ENCODE peak calls at places on chromosome X, in ten cellular contexts. F is endothelial cell, J is GM12865, C is OCI-LY7, X is SK-N-SH, Z is tibial nerve, Y is GM12878, O is B cell, I is GM10248, N is left lung. U is an unnamed sample.
A peak's percentile ranks its signal among the peaks of the same experiment; 100 is the strongest.

GRCh38 chrX:131405497-131405896 is 116.4 kb upstream of the IGSF1 start:
- DNase-seq in F (no peak), Y (no peak), J (peak; percentile 9), C (no peak), Z (no peak), I (no peak), O (no peak), X (no peak), N (no peak), U (no peak)

GRCh38 chrX:74536142-74537010 is 78.0 kb downstream of the RLIM start:
- DNase-seq in N (peak; percentile 90), X (peak; percentile 86), Y (no peak), O (peak; percentile 43), J (peak; percentile 54), Z (peak; percentile 59), I (peak; percentile 64), F (peak; percentile 77), C (no peak), U (peak; percentile 65)

GRCh38 chrX:147897117-147897516 is 14.6 kb upstream of the FMR1 start:
- DNase-seq in N (peak; percentile 35), X (no peak), J (no peak), F (no peak), Z (no peak), Y (no peak), I (no peak), O (no peak), C (no peak), U (no peak)

GRCh38 chrX:107718156-107718621 is 57.4 kb downstream of the TSC22D3 start:
- DNase-seq in N (no peak), Z (peak; percentile 95), C (peak; percentile 76), Y (no peak), I (peak; percentile 49), X (peak; percentile 69), O (peak; percentile 77), F (peak; percentile 66), J (peak; percentile 78), U (peak; percentile 67)

GRCh38 chrX:20743054-20743453 is 476.3 kb upstream of the RPS6KA3 start:
- DNase-seq in I (no peak), Y (no peak), N (no peak), X (peak; percentile 31), F (no peak), O (no peak), J (no peak), C (no peak), Z (no peak), U (peak; percentile 23)

GRCh38 chrX:114134465-114134864 is 449.4 kb upstream of the HTR2C start:
- DNase-seq in Z (no peak), C (no peak), J (no peak), O (no peak), I (no peak), Y (no peak), F (no peak), N (no peak), X (no peak), U (no peak)

GRCh38 chrX:120315776-120316175 is 4.5 kb upstream of the TMEM255A start:
- DNase-seq in F (no peak), N (no peak), X (no peak), J (no peak), Z (no peak), O (no peak), C (no peak), Y (no peak), I (no peak), U (no peak)

GRCh38 chrX:38804481-38805293 is 3.4 kb downstream of the MID1IP1 start:
- DNase-seq in F (peak; percentile 34), O (peak; percentile 27), C (peak; percentile 53), X (peak; percentile 52), I (peak; percentile 14), Y (no peak), J (peak; percentile 38), Z (no peak), N (peak; percentile 80), U (no peak)

GRCh38 chrX:45843518-45843917 is 642.8 kb upstream of the DIPK2B start:
- DNase-seq in C (no peak), I (peak; percentile 18), X (no peak), F (no peak), J (peak; percentile 26), O (peak; percentile 20), Z (no peak), N (no peak), Y (no peak), U (no peak)
- TF ChIP-seq CTCF in C (peak; percentile 18), I (peak; percentile 31), X (no peak), F (no peak), J (no peak), O (peak; percentile 33), Z (no peak), N (no peak), Y (no peak), U (no peak)

DNA sequence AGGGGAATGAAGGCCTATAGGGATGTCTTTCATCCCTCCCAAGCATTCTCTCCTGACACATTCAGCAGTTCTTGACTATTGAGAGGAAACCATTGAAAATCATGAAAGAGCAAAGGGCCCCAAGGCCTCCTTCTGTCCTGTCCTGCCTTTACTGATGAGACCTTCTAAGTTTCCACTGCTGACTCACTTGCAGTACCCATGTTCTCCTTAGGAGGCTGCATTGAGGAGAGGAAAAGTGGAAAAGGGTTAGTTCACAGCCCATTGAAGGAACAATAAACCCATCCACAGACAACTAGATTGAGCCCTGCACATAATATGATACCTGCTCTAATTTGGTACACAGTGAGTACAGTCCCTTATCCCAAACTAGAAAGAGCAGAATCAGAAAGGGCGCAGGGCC is 115.1 kb upstream of the PNPLA4 start:
- DNase-seq in N (no peak), F (no peak), O (no peak), C (no peak), I (no peak), Y (no peak), X (peak; percentile 3), J (no peak), Z (no peak), U (no peak)
- TF ChIP-seq CTCF in N (no peak), F (peak; percentile 27), O (no peak), C (peak; percentile 12), I (no peak), Y (peak; percentile 26), X (no peak), J (no peak), Z (no peak), U (peak; percentile 32)

GRCh38 chrX:36856849-36857248 is 151.3 kb upstream of the FAM47C start:
- DNase-seq in O (no peak), F (no peak), Z (no peak), N (no peak), Y (no peak), C (no peak), X (no peak), I (no peak), J (no peak), U (no peak)
- TF ChIP-seq CTCF in O (no peak), F (no peak), Z (no peak), N (no peak), Y (no peak), C (peak; percentile 45), X (peak; percentile 43), I (no peak), J (no peak), U (peak; percentile 31)

GRCh38 chrX:103488794-103489193 is 30.5 kb downstream of the RAB40A start:
- DNase-seq in I (no peak), C (no peak), N (no peak), Y (no peak), J (no peak), O (no peak), F (no peak), X (no peak), Z (no peak), U (no peak)

GRCh38 chrX:103483720-103484119 is 35.6 kb downstream of the RAB40A start:
- DNase-seq in Y (no peak), J (no peak), I (no peak), F (no peak), N (no peak), X (no peak), Z (no peak), C (no peak), O (no peak), U (no peak)

GRCh38 chrX:103488332-103488731 is 31.0 kb downstream of the RAB40A start:
- DNase-seq in I (no peak), X (peak; percentile 48), J (no peak), Z (no peak), C (peak; percentile 1), F (no peak), Y (no peak), O (no peak), N (no peak), U (no peak)
- TF ChIP-seq CTCF in I (no peak), X (peak; percentile 57), J (no peak), Z (no peak), C (peak; percentile 58), F (peak; percentile 40), Y (peak; percentile 24), O (peak; percentile 34), N (peak; percentile 28), U (peak; percentile 37)

GRCh38 chrX:115970718-115971117 is 199.8 kb upstream of the AGTR2 start:
- DNase-seq in O (no peak), I (no peak), Z (no peak), F (no peak), C (no peak), X (no peak), N (no peak), J (no peak), Y (no peak), U (no peak)

GRCh38 chrX:115972717-115973116 is 197.8 kb upstream of the AGTR2 start:
- DNase-seq in C (no peak), X (no peak), Z (no peak), F (no peak), I (no peak), O (no peak), J (no peak), Y (no peak), N (no peak), U (no peak)

GRCh38 chrX:115966920-115967319 is 203.6 kb upstream of the AGTR2 start:
- DNase-seq in Z (no peak), O (no peak), I (no peak), N (no peak), X (peak; percentile 54), Y (no peak), C (no peak), F (no peak), J (no peak), U (no peak)

GRCh38 chrX:115968436-115969252 is 201.9 kb upstream of the AGTR2 start:
- DNase-seq in X (peak; percentile 76), Z (peak; percentile 5), O (no peak), C (no peak), J (no peak), N (peak; percentile 79), Y (no peak), F (peak; percentile 46), I (peak; percentile 29), U (peak; percentile 66)
- TF ChIP-seq CTCF in X (peak; percentile 36), Z (no peak), O (no peak), C (no peak), J (no peak), N (no peak), Y (no peak), F (no peak), I (no peak), U (no peak)

DNA sequence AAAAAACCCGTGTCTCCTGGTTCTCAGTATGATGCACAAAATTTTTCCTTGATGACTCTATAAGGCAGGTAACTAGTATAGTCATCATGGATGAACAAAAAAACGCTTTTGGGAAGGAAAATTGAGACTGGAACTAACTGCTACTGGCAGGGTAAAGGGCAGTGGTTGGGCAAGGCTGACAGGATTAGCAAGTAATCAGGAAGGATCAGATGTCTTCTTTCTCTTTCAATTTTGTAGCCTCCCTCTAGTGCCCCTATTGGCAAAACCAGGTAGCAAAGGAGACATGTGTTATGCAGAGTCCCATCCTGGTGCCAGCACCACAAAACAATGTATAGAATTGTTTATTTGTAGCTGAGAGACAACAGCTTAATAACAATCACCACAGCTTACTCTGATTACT is 12.8 kb upstream of the SLITRK4 start:
- DNase-seq in F (peak; percentile 12), C (peak; percentile 0), J (peak; percentile 15), X (no peak), Y (no peak), Z (peak; percentile 17), I (no peak), N (no peak), O (no peak), U (no peak)
- TF ChIP-seq CTCF in F (no peak), C (peak; percentile 38), J (no peak), X (peak; percentile 27), Y (peak; percentile 33), Z (no peak), I (no peak), N (no peak), O (no peak), U (no peak)